ENCODE peak calls at places on chromosomes 11 and 22, in four cellular contexts. One of them, this sample, is unnamed.

GRCh38 chr11:33942954-33943353 is 51.1 kb upstream of the LMO2 start:
- DNase-seq in BE2C: no peak
- DNase-seq in neural crest cell: no peak
- DNase-seq in fibroblast of pulmonary artery: peak
- DNase-seq in this sample: peak

GRCh38 chr11:6894097-6894496 is 1.8 kb upstream of the OR2D2 start:
- DNase-seq in fibroblast of pulmonary artery: no peak
- DNase-seq in neural crest cell: no peak
- DNase-seq in BE2C: no peak
- DNase-seq in this sample: no peak

GRCh38 chr11:37505406-37505805 is 907.4 kb upstream of the RAG2 start:
- DNase-seq in neural crest cell: no peak
- DNase-seq in fibroblast of pulmonary artery: no peak
- DNase-seq in BE2C: no peak
- DNase-seq in this sample: no peak

GRCh38 chr11:7571640-7572000 is 57.8 kb downstream of the PPFIBP2 start:
- DNase-seq in fibroblast of pulmonary artery: peak
- DNase-seq in BE2C: peak
- DNase-seq in neural crest cell: peak
- DNase-seq in this sample: peak

GRCh38 chr11:76885390-76886097 is 24.8 kb downstream of the ACER3 start:
- DNase-seq in BE2C: no peak
- DNase-seq in fibroblast of pulmonary artery: peak
- DNase-seq in neural crest cell: no peak
- DNase-seq in this sample: peak

GRCh38 chr22:38327805-38328204 is 10.6 kb upstream of the CSNK1E start:
- DNase-seq in fibroblast of pulmonary artery: no peak
- DNase-seq in BE2C: no peak
- DNase-seq in neural crest cell: no peak
- DNase-seq in this sample: peak

GRCh38 chr22:45562537-45563361 is 60.1 kb downstream of the FBLN1 start:
- DNase-seq in fibroblast of pulmonary artery: no peak
- DNase-seq in BE2C: no peak
- DNase-seq in neural crest cell: no peak
- DNase-seq in this sample: no peak

GRCh38 chr22:26893711-26894110 is 236.3 kb downstream of the MIAT start:
- DNase-seq in fibroblast of pulmonary artery: no peak
- DNase-seq in BE2C: no peak
- DNase-seq in neural crest cell: no peak
- DNase-seq in this sample: no peak

GRCh38 chr11:92866679-92867282 is 102.7 kb upstream of the MTNR1B start:
- DNase-seq in fibroblast of pulmonary artery: no peak
- DNase-seq in neural crest cell: no peak
- DNase-seq in BE2C: no peak
- DNase-seq in this sample: no peak

GRCh38 chr11:62611705-62612365 is 740 bp downstream of the EML3 start:
- DNase-seq in fibroblast of pulmonary artery: peak
- DNase-seq in neural crest cell: no peak
- DNase-seq in BE2C: no peak
- DNase-seq in this sample: peak

GRCh38 chr11:13786688-13787087 is 118.2 kb downstream of the FAR1 start:
- DNase-seq in BE2C: no peak
- DNase-seq in neural crest cell: no peak
- DNase-seq in fibroblast of pulmonary artery: no peak
- DNase-seq in this sample: no peak

GRCh38 chr22:19756288-19757128 is 4.1 kb upstream of the TBX1 start:
- DNase-seq in neural crest cell: no peak
- DNase-seq in BE2C: peak
- DNase-seq in fibroblast of pulmonary artery: no peak
- DNase-seq in this sample: peak

GRCh38 chr11:72812968-72813739 is 1.1 kb upstream of the ATG16L2 start:
- DNase-seq in BE2C: peak
- DNase-seq in neural crest cell: peak
- DNase-seq in fibroblast of pulmonary artery: peak
- DNase-seq in this sample: peak
- TF ChIP-seq CTCF in BE2C: peak
- TF ChIP-seq CTCF in neural crest cell: peak
- TF ChIP-seq CTCF in fibroblast of pulmonary artery: peak
- TF ChIP-seq CTCF in this sample: peak

GRCh38 chr22:29479417-29480261 is at the start of gene NEFH:
- DNase-seq in fibroblast of pulmonary artery: no peak
- DNase-seq in neural crest cell: no peak
- DNase-seq in BE2C: peak
- DNase-seq in this sample: no peak

GRCh38 chr22:29480262-29480511 is 169 bp downstream of the NEFH start:
- DNase-seq in fibroblast of pulmonary artery: no peak
- DNase-seq in neural crest cell: no peak
- DNase-seq in BE2C: no peak
- DNase-seq in this sample: no peak

GRCh38 chr22:29482253-29482652 is 2.2 kb downstream of the NEFH start:
- DNase-seq in fibroblast of pulmonary artery: no peak
- DNase-seq in neural crest cell: no peak
- DNase-seq in BE2C: no peak
- DNase-seq in this sample: no peak

GRCh38 chr22:29481265-29482000 is 1.4 kb downstream of the NEFH start:
- DNase-seq in fibroblast of pulmonary artery: peak
- DNase-seq in BE2C: no peak
- DNase-seq in neural crest cell: peak
- DNase-seq in this sample: peak

GRCh38 chr22:29480512-29481264 is 670 bp downstream of the NEFH start:
- DNase-seq in neural crest cell: peak
- DNase-seq in fibroblast of pulmonary artery: peak
- DNase-seq in BE2C: peak
- DNase-seq in this sample: peak
- TF ChIP-seq CTCF in neural crest cell: peak
- TF ChIP-seq CTCF in fibroblast of pulmonary artery: no peak
- TF ChIP-seq CTCF in BE2C: peak
- TF ChIP-seq CTCF in this sample: no peak

GRCh38 chr11:73227571-73228211 is 9.6 kb downstream of the P2RY2 start:
- DNase-seq in BE2C: no peak
- DNase-seq in fibroblast of pulmonary artery: no peak
- DNase-seq in neural crest cell: no peak
- DNase-seq in this sample: no peak
- TF ChIP-seq CTCF in BE2C: no peak
- TF ChIP-seq CTCF in fibroblast of pulmonary artery: no peak
- TF ChIP-seq CTCF in neural crest cell: no peak
- TF ChIP-seq CTCF in this sample: no peak

DNA sequence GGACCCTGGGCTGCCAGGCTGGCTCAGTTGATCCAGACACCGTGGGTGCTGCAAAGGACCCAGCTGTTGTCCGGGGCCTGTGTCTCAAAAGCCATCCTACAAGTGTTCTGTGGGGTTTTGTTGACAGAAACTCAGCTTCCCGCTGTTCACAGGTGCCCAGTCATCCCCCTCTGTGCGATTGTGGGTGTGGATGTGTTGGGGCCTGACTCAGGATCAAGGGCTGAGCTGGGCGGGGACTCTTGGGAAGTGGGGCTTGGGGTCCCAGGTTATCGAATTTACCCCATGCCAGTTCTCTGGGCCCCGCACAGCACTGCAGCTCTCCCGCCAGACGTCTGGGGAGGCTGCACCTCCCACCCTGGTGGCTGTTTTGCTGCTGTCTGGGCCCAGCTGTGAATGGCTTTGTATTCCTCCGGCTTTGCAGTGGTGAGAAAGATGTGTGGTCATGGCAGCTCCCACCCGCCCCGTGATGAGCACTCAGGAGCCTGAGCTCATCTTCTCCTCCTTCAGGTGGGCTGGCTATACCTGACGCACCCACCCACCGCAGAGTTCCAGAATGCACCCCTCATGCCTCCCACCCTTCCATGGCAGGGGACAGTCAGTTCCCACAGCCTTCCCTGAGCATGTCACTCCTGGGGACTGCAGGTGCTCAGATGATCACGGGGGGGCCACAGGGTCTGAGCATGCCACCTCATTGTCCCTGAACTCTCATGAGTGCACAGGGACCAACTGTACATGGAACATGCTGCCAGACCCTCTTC is 3.6 kb upstream of the AP2A2 start:
- DNase-seq in BE2C: no peak
- DNase-seq in fibroblast of pulmonary artery: no peak
- DNase-seq in neural crest cell: no peak
- DNase-seq in this sample: no peak
- TF ChIP-seq CTCF in BE2C: no peak
- TF ChIP-seq CTCF in fibroblast of pulmonary artery: no peak
- TF ChIP-seq CTCF in neural crest cell: no peak
- TF ChIP-seq CTCF in this sample: no peak

DNA sequence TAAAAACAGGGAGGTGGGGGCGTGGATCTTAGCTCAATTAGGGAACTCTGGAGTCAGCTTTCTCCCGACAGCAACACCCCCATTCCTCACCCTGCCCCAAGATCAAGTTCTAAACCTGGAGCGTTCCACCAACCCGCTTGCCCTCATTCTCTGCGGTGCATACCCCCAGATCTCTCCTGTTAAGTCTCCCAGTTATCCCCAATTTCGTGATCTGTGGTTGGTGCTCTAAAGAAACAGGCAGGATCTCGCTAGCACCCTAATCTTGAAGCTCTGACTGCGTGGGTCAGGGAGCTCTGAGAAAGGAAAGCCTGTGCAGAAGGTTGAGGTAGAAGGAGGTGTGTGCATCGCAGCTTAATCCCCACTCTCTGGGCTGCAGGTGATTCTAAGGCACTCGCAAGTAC is 177.3 kb upstream of the NTM start:
- DNase-seq in BE2C: no peak
- DNase-seq in fibroblast of pulmonary artery: no peak
- DNase-seq in neural crest cell: no peak
- DNase-seq in this sample: no peak
- TF ChIP-seq CTCF in BE2C: no peak
- TF ChIP-seq CTCF in fibroblast of pulmonary artery: no peak
- TF ChIP-seq CTCF in neural crest cell: no peak
- TF ChIP-seq CTCF in this sample: no peak

DNA sequence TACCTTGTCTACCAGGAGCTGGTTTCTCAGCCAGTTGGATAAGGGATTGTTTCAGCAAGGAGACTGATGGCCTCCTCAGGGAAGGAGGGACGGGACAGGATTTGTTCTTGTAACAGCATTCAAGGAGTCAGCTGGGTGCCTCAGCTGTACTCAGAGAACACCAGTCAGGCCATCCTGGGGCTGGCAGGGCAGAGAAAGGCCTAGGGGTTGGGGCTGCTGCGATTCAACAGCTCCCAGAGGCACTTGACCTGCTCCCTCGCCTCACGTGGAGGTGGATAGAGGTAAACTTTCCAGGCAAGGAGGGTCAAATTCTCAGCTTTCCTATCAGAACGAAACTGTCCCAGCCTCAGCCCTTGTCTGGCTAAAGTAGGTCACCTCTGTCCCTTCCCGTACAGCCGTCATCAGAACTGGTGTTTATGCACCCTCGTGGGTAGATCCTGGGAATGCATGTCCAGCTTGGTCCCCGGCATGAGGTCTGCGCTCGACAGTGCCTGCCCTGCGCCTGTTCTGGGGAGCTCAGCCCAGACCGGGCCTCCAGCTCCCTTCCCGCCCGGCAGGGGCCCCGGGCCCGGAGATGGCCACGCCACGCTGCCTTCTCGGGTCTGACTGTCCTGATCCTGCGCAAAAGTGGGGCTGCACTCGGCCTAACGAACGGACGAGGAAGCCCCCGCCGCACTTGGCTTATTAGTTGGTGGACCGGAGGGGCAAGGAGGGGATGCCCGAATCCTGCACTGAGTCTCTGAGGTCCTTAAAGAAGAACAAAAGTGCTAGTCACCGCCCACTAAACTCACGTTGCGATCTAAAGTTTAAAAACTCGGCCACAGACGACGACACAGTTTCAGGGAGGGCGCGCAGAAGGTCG is 762 bp upstream of the CCDC134 start:
- DNase-seq in fibroblast of pulmonary artery: peak
- DNase-seq in BE2C: no peak
- DNase-seq in neural crest cell: peak
- DNase-seq in this sample: peak
- TF ChIP-seq CTCF in fibroblast of pulmonary artery: no peak
- TF ChIP-seq CTCF in BE2C: no peak
- TF ChIP-seq CTCF in neural crest cell: no peak
- TF ChIP-seq CTCF in this sample: no peak

GRCh38 chr22:24421428-24421931 is 5.9 kb upstream of the ADORA2A start:
- DNase-seq in neural crest cell: no peak
- DNase-seq in fibroblast of pulmonary artery: no peak
- DNase-seq in BE2C: no peak
- DNase-seq in this sample: no peak
- TF ChIP-seq CTCF in neural crest cell: peak
- TF ChIP-seq CTCF in fibroblast of pulmonary artery: no peak
- TF ChIP-seq CTCF in BE2C: peak
- TF ChIP-seq CTCF in this sample: peak

GRCh38 chr11:90908074-90908473 is 685.2 kb upstream of the CHORDC1 start:
- DNase-seq in fibroblast of pulmonary artery: peak
- DNase-seq in neural crest cell: no peak
- DNase-seq in BE2C: no peak
- DNase-seq in this sample: no peak
- TF ChIP-seq CTCF in fibroblast of pulmonary artery: no peak
- TF ChIP-seq CTCF in neural crest cell: no peak
- TF ChIP-seq CTCF in BE2C: peak
- TF ChIP-seq CTCF in this sample: no peak

GRCh38 chr11:132099692-132100091 is 729.3 kb downstream of the NTM start:
- DNase-seq in fibroblast of pulmonary artery: no peak
- DNase-seq in neural crest cell: peak
- DNase-seq in BE2C: no peak
- DNase-seq in this sample: no peak
- TF ChIP-seq CTCF in fibroblast of pulmonary artery: peak
- TF ChIP-seq CTCF in neural crest cell: peak
- TF ChIP-seq CTCF in BE2C: peak
- TF ChIP-seq CTCF in this sample: peak

GRCh38 chr11:64314146-64314804 is 3.1 kb downstream of the TRMT112 start:
- DNase-seq in BE2C: no peak
- DNase-seq in neural crest cell: no peak
- DNase-seq in fibroblast of pulmonary artery: no peak
- DNase-seq in this sample: no peak
- TF ChIP-seq CTCF in BE2C: peak
- TF ChIP-seq CTCF in neural crest cell: peak
- TF ChIP-seq CTCF in fibroblast of pulmonary artery: no peak
- TF ChIP-seq CTCF in this sample: peak